ENCODE peak calls at places on chromosomes 5 and 9, in six cellular contexts. H is activated T-cell treated with anti-CD3 and anti-CD28 coated beads, Interleukin-2, amount 50 U/mL, for 72 hours; A is dermis blood vessel endothelial cell; Y is uterus; N is stimulated activated CD4-positive, alpha-beta T cell treated with anti-CD3 and anti-CD28 coated beads, Interleukin-15, amount 100 ng/mL, for 24 hours; R is lower leg skin. G is an unnamed sample.

GRCh38 chr5:180135967-180136641 is 64.5 kb upstream of the RNF130 start:
- DNase-seq in N (no peak), R (no peak), H (no peak), Y (no peak), A (no peak), G (no peak)

GRCh38 chr5:33032161-33033085 is 321.3 kb downstream of the NPR3 start:
- DNase-seq in A (no peak), Y (no peak), N (no peak), H (no peak), R (no peak), G (peak)

GRCh38 chr5:88602584-88602983 is 280.4 kb downstream of the MEF2C start:
- DNase-seq in A (peak), R (no peak), H (peak), Y (no peak), N (peak), G (no peak)

GRCh38 chr5:56360816-56361215 is 127.7 kb upstream of the ANKRD55 start:
- DNase-seq in A (no peak), H (no peak), N (no peak), Y (no peak), R (no peak), G (no peak)

GRCh38 chr5:159301351-159301911 is 28.9 kb downstream of the IL12B start:
- DNase-seq in Y (no peak), A (no peak), N (no peak), H (no peak), R (no peak), G (no peak)

GRCh38 chr5:6837519-6838110 is 124.4 kb downstream of the TENT4A start:
- DNase-seq in R (no peak), Y (no peak), H (no peak), N (peak), A (peak), G (no peak)

GRCh38 chr9:128243486-128244415 is 32.1 kb downstream of the GOLGA2 start:
- DNase-seq in R (no peak), N (no peak), Y (peak), H (no peak), A (no peak), G (no peak)

GRCh38 chr5:72378636-72379289 is 58.6 kb downstream of the PTCD2 start:
- DNase-seq in R (peak), N (no peak), Y (no peak), A (peak), H (no peak), G (peak)

GRCh38 chr5:143543358-143544255 is 140.1 kb upstream of the NR3C1 start:
- DNase-seq in Y (no peak), A (no peak), N (no peak), R (no peak), H (no peak), G (peak)

GRCh38 chr9:90420714-90421513 is 221.7 kb downstream of the DIRAS2 start:
- DNase-seq in N (no peak), H (no peak), R (no peak), Y (no peak), A (no peak), G (no peak)

GRCh38 chr5:125695994-125696679 is 727.1 kb upstream of the GRAMD2B start:
- DNase-seq in H (no peak), Y (no peak), R (no peak), N (no peak), A (no peak), G (no peak)

GRCh38 chr5:78920604-78921003 is 64.5 kb downstream of the ARSB start:
- DNase-seq in H (no peak), A (peak), Y (peak), N (no peak), R (no peak), G (peak)

GRCh38 chr5:67511911-67512310 is 315.3 kb upstream of the CD180 start:
- DNase-seq in R (no peak), H (no peak), Y (no peak), N (no peak), A (no peak), G (no peak)

GRCh38 chr5:73528248-73528647 is 30.0 kb downstream of the BTF3 start:
- DNase-seq in H (no peak), Y (no peak), N (no peak), R (no peak), A (no peak), G (no peak)